ENCODE peak calls at places on chromosome 17, in nine cellular contexts. J is ascending aorta, G is heart left ventricle, R is endothelial cell of umbilical vein, V is GM10248, C is HL-60, D is fibroblast of lung, E is mucosa of descending colon, L is left ventricle myocardium inferior. H is an unnamed sample.

GRCh38 chr17:61508912-61509311 is 56.7 kb downstream of the TBX4 start:
- DNase-seq in J (no peak), G (no peak), R (no peak), V (no peak), C (no peak), D (no peak), E (no peak), L (no peak), H (no peak)

GRCh38 chr17:1398028-1398427 is 2.0 kb downstream of the YWHAE start:
- DNase-seq in J (no peak), G (no peak), R (no peak), V (no peak), C (no peak), D (peak; percentile 23), E (no peak), L (no peak), H (no peak)

GRCh38 chr17:3861761-3862681 is 16.0 kb upstream of the NCBP3 start:
- DNase-seq in J (no peak), G (no peak), R (no peak), V (no peak), C (no peak), D (no peak), E (no peak), L (no peak), H (no peak)

GRCh38 chr17:4607773-4608187 is 23.5 kb downstream of the SMTNL2 start:
- DNase-seq in J (no peak), G (peak; percentile 91), R (peak; percentile 66), V (no peak), C (peak; percentile 56), D (peak; percentile 85), E (peak; percentile 67), L (peak; percentile 83), H (no peak)

GRCh38 chr17:30969989-30970680 is 704 bp upstream of the RNF135 start:
- DNase-seq in J (no peak), G (no peak), R (no peak), V (no peak), C (no peak), D (peak; percentile 59), E (peak; percentile 58), L (no peak), H (no peak)

GRCh38 chr17:72053069-72053846 is 67.6 kb upstream of the SOX9 start:
- DNase-seq in J (no peak), G (no peak), R (no peak), V (no peak), C (no peak), D (no peak), E (no peak), L (no peak), H (no peak)

GRCh38 chr17:9568004-9568403 is 7.6 kb downstream of the STX8 start:
- DNase-seq in J (no peak), G (no peak), R (no peak), V (no peak), C (no peak), D (no peak), E (no peak), L (no peak), H (no peak)

GRCh38 chr17:57624390-57624789 is 120.7 kb downstream of the CCDC182 start:
- DNase-seq in J (no peak), G (peak; percentile 11), R (no peak), V (no peak), C (no peak), D (no peak), E (no peak), L (no peak), H (no peak)

GRCh38 chr17:62601438-62601837 is 26.0 kb upstream of the MRC2 start:
- DNase-seq in J (no peak), G (no peak), R (no peak), V (no peak), C (no peak), D (no peak), E (no peak), L (no peak), H (no peak)

GRCh38 chr17:48187867-48188608 is 80.5 kb downstream of the SNX11 start:
- DNase-seq in J (no peak), G (no peak), R (no peak), V (no peak), C (no peak), D (no peak), E (no peak), L (no peak), H (no peak)

GRCh38 chr17:4782652-4783051 is 3.5 kb downstream of the VMO1 start:
- DNase-seq in J (no peak), G (no peak), R (no peak), V (no peak), C (no peak), D (no peak), E (no peak), L (no peak), H (no peak)

DNA sequence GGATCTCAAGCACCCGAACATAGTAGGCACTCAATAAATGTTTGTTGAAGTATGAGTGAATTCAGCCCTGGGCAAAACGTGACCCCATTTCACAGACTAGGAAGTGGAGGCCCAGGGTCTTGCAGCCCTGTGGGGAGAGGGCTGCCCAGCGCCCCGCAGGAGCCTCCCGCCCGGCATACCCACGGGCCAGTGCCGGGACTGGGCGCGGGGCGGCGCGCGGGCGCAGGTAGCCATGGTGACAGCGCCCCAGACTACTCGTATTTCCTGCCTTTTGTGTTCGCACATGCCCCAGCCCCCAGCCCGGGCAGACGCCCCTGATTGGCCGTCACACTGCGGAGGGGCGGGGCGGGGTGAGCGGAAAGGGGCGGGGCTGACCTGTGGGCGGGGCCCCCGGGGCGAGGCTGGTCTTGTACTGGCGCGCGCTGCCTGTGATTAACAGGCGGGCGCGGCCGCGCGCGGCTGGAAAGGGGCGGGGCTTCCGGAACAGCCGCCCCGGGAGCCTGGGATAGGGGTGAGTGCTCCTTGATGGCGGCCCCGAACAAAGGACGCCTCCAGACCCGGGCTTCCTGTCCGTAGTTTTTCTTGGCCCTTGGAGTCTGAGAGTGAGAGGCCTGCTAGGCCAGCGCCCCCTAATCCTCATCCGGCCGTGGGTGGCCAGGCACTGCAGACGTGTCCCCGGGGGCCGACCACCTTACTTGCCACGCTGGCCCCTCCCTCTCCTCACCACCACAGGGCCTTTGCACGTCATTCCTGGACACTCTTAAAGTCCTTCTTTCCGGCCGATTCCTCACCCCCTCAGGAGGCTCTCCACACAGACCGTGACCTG is 71.0 kb downstream of the RAI1 start:
- DNase-seq in J (peak; percentile 94), G (peak; percentile 97), R (peak; percentile 96), V (peak; percentile 99), C (peak; percentile 88), D (peak; percentile 92), E (peak; percentile 97), L (peak; percentile 95), H (peak; percentile 94)
- TF ChIP-seq CTCF in J (peak; percentile 4), G (no peak), R (peak; percentile 29), V (peak; percentile 40), C (no peak), D (peak; percentile 16), E (no peak), L (peak; percentile 37), H (peak; percentile 33)

GRCh38 chr17:7042507-7043194 is 1.2 kb downstream of the SLC16A11 start:
- DNase-seq in J (no peak), G (no peak), R (no peak), V (peak; percentile 64), C (no peak), D (no peak), E (no peak), L (no peak), H (no peak)

GRCh38 chr17:7043195-7043543 is 723 bp downstream of the SLC16A11 start:
- DNase-seq in J (no peak), G (no peak), R (no peak), V (no peak), C (no peak), D (no peak), E (no peak), L (no peak), H (no peak)

GRCh38 chr17:7038025-7038862 is 2.4 kb downstream of the SLC16A13 start:
- DNase-seq in J (no peak), G (no peak), R (no peak), V (no peak), C (no peak), D (no peak), E (no peak), L (no peak), H (no peak)

GRCh38 chr17:7043544-7044268 is at the start of gene SLC16A11:
- DNase-seq in J (no peak), G (peak; percentile 63), R (peak; percentile 42), V (peak; percentile 67), C (no peak), D (no peak), E (peak; percentile 43), L (peak; percentile 47), H (peak; percentile 33)

DNA sequence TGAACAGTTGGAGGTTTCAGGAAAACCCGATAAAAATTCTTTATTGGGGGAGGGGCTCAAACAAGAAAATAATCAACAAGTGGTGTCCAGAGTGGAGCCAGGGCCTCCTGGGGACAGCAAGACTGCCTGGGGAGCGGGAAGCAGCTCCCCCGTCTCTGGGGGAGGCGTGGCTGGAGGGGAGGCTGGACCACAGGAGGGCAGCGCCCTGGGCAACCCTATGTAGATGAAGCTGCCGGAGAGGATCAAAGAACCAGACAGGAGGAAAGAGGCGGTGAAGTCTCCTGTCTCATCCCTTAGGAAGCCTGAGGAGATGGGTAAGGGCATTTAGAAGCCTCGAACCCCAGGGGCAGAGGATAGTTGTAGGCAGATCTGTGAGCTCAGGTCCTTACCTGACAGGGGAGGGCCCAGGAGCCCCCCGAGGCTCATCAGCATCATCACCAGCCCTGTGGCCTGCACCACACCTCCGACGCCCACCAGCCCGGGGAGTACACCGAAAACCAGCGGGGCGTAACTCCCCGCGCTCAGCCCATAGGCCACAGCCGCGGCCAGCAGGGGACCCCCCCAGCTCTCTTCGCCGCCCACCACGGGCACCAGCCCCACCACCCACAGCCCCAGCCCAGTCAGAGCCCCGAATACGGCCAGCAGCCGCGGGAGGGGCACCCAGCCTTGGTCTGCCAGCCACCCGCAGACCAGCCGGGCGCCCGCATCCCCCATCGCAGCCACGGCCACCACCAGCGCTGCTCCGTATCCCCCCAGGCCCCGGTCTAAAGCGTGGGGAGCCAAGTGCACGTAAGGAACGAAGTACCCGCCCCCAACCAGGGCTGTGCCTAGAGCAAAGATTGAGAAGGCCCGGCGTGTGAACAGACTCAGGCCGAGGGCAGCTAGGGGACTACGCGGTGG is 2.0 kb downstream of the SLC16A11 start:
- DNase-seq in J (no peak), G (no peak), R (no peak), V (peak; percentile 47), C (no peak), D (no peak), E (no peak), L (no peak), H (no peak)
- TF ChIP-seq CTCF in J (no peak), G (no peak), R (no peak), V (no peak), C (no peak), D (no peak), E (no peak), L (no peak), H (no peak)

GRCh38 chr17:66900126-66901010 is 64.1 kb upstream of the CACNG4 start:
- DNase-seq in J (no peak), G (no peak), R (peak; percentile 6), V (no peak), C (no peak), D (peak; percentile 37), E (no peak), L (no peak), H (no peak)
- TF ChIP-seq CTCF in J (no peak), G (no peak), R (no peak), V (peak; percentile 9), C (no peak), D (peak; percentile 39), E (no peak), L (no peak), H (peak; percentile 40)

DNA sequence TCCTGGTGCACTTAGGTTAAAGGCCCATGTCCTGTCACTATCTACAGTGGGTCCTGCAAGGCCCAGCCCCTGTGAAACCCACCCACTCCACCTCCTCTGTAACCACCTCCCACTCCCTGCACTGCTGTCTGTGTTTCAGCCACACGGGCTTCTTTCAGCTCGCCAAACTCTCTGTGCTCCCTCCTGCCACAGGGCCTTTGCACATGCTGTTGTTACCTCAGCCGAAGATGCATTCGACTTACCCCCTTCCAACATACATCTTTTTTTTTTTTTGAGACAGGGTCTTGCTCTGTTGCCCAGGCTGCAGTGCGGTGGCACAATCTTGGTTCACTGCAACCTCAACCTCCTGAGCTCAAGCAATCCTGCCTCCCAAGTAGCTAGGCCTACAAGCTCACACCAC is 76.5 kb upstream of the RPL38 start:
- DNase-seq in J (no peak), G (no peak), R (no peak), V (no peak), C (no peak), D (no peak), E (no peak), L (no peak), H (no peak)
- TF ChIP-seq CTCF in J (no peak), G (no peak), R (no peak), V (no peak), C (no peak), D (no peak), E (no peak), L (no peak), H (no peak)